ENCODE peak calls at places on chromosomes 4 and X, in five cellular contexts. M is K562, X is A549, O is NB4, Y is endothelial cell of umbilical vein. P is an unnamed sample.

GRCh38 chr4:46549125-46549524 is 159.2 kb upstream of the GABRA2 start:
- DNase-seq in M (no peak), X (no peak), O (no peak), Y (no peak), P (no peak)

GRCh38 chrX:1321689-1322088 is 14.9 kb upstream of the IL3RA start:
- DNase-seq in M (no peak), X (no peak), O (peak; percentile 20), Y (no peak), P (no peak)

GRCh38 chr4:166104623-166105022 is 231.6 kb downstream of the TLL1 start:
- DNase-seq in M (no peak), X (no peak), O (no peak), Y (no peak), P (no peak)

GRCh38 chr4:113733685-113734084 is 27.9 kb downstream of the CAMK2D start:
- DNase-seq in M (no peak), X (no peak), O (no peak), Y (no peak), P (no peak)

GRCh38 chrX:103913356-103914020 is 48.9 kb upstream of the TMSB15B start:
- DNase-seq in M (no peak), X (no peak), O (no peak), Y (no peak), P (no peak)

GRCh38 chr4:17613761-17614415 is 553 bp upstream of the MED28 start:
- DNase-seq in M (no peak), X (no peak), O (peak; percentile 72), Y (no peak), P (no peak)

GRCh38 chr4:39047691-39048090 is 14.3 kb upstream of the KLHL5 start:
- DNase-seq in M (no peak), X (no peak), O (no peak), Y (no peak), P (no peak)

GRCh38 chr4:106208481-106209460 is 107.2 kb downstream of the TBCK start:
- DNase-seq in M (no peak), X (no peak), O (no peak), Y (no peak), P (no peak)

GRCh38 chr4:24810016-24810415 is 14.6 kb downstream of the SOD3 start:
- DNase-seq in M (no peak), X (no peak), O (no peak), Y (no peak), P (no peak)

GRCh38 chr4:185194924-185195632 is 8.7 kb downstream of the CFAP97 start:
- DNase-seq in M (no peak), X (no peak), O (no peak), Y (no peak), P (no peak)

GRCh38 chr4:177380730-177381287 is 61.4 kb downstream of the AGA start:
- DNase-seq in M (peak; percentile 28), X (peak; percentile 17), O (peak; percentile 41), Y (no peak), P (no peak)

GRCh38 chr4:125956281-125956680 is 641.5 kb downstream of the FAT4 start:
- DNase-seq in M (no peak), X (no peak), O (no peak), Y (no peak), P (no peak)
- TF ChIP-seq MAX in M (no peak), X (no peak), O (no peak), Y (no peak), P (no peak)

GRCh38 chrX:37883196-37883595 is 35.8 kb upstream of the DYNLT3 start:
- DNase-seq in M (no peak), X (no peak), O (no peak), Y (no peak), P (peak; percentile 6)
- TF ChIP-seq MAX in M (no peak), X (no peak), O (no peak), Y (no peak), P (no peak)

GRCh38 chr4:128769011-128769410 is 40.5 kb upstream of the JADE1 start:
- DNase-seq in M (no peak), X (no peak), O (no peak), Y (no peak), P (no peak)
- TF ChIP-seq MAX in M (no peak), X (no peak), O (no peak), Y (no peak), P (no peak)

DNA sequence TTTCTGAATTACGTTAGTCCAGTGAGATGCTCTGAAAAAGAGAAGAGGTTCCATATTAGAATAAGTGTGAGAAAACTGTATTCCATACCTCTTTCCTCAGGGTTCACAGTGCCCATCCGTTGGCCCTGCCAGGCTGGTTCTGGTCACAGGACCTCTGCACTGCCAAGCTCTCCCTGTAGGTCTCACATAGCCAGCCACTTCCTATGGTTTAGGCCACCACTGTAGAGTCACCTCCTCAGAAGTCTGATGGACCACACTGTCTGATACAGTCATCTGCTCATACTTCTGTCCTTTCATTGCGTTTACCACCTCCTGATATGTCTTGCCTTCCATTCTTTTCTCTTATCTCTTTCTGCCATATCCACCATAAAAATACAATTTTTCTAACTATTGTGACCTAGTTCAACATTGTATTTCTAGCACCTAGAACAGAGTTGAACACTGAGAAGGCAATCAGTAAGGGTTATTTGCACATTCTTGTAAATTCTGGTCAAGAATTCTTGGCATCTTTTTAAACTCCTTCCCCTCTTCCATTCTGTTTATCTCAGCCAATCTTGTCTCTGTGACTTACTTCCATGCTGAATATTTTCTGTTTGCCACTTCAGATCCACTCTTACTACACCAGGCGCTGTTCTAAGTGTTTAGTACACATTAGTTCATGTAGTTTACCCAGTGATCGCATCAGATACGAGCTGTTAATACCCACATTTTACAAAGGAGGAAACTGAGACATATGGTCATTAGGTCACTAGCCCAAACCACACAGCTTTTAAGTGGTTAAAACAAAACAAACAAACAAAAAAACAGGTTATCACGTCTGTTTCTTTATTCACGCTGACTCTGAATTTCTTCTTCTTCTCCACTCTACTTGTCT is 125.6 kb downstream of the CBR4 start:
- DNase-seq in M (no peak), X (no peak), O (no peak), Y (no peak), P (no peak)
- TF ChIP-seq MAX in M (no peak), X (no peak), O (no peak), Y (no peak), P (no peak)

GRCh38 chr4:183422962-183423653 is 21.3 kb upstream of the CDKN2AIP start:
- DNase-seq in M (no peak), X (no peak), O (no peak), Y (no peak), P (no peak)

GRCh38 chr4:183429489-183429888 is 14.9 kb upstream of the CDKN2AIP start:
- DNase-seq in M (no peak), X (no peak), O (no peak), Y (no peak), P (no peak)

GRCh38 chr4:183424109-183424751 is 20.2 kb upstream of the CDKN2AIP start:
- DNase-seq in M (no peak), X (no peak), O (no peak), Y (no peak), P (no peak)

GRCh38 chr4:183430317-183430986 is 14.0 kb upstream of the CDKN2AIP start:
- DNase-seq in M (no peak), X (no peak), O (no peak), Y (peak; percentile 37), P (no peak)

GRCh38 chr4:183426507-183426906 is 17.9 kb upstream of the CDKN2AIP start:
- DNase-seq in M (no peak), X (no peak), O (no peak), Y (no peak), P (no peak)
- TF ChIP-seq MAX in M (no peak), X (no peak), O (no peak), Y (no peak), P (no peak)

DNA sequence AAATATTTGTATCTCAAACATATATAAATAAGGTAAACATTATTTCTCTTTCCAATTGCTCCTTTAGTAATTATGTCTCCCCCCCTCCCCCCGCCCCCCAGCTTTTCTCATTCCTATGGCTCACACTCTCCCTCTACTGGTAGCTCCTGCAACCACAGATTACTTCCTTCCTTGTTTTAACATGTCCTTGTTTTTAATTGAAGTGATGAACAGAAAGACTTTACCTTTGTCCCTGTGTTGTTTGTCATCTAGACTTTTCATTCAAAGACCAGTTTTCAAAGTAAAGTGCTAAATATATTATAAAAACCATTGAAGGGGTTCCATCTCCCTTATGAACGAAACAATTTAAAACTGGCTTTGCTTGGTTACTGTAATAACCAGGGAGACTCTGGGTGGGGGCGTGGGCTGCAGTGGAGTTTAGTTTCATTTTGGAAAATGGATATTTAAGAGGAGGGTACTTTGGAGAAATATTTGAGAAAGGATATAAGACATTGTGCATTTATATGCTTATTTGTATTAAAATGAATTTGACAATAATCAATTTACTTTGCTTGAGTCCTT is 352.9 kb downstream of the RAPGEF2 start:
- DNase-seq in M (peak; percentile 72), X (peak; percentile 49), O (peak; percentile 41), Y (peak; percentile 63), P (peak; percentile 31)
- TF ChIP-seq MAX in M (no peak), X (no peak), O (no peak), Y (no peak), P (no peak)

GRCh38 chr4:53477038-53477565 is 99.7 kb downstream of the FIP1L1 start:
- DNase-seq in M (no peak), X (no peak), O (no peak), Y (no peak), P (no peak)

GRCh38 chr4:53474178-53474577 is 96.7 kb downstream of the FIP1L1 start:
- DNase-seq in M (no peak), X (no peak), O (no peak), Y (no peak), P (no peak)

GRCh38 chr4:53478671-53479456 is 101.4 kb downstream of the FIP1L1 start:
- DNase-seq in M (no peak), X (no peak), O (no peak), Y (no peak), P (no peak)

GRCh38 chr4:53477666-53478065 is 100.2 kb downstream of the FIP1L1 start:
- DNase-seq in M (no peak), X (no peak), O (no peak), Y (no peak), P (no peak)

GRCh38 chr4:53476232-53477037 is 99.0 kb downstream of the FIP1L1 start:
- DNase-seq in M (no peak), X (no peak), O (no peak), Y (no peak), P (no peak)
- TF ChIP-seq MAX in M (no peak), X (no peak), O (no peak), Y (no peak), P (no peak)

DNA sequence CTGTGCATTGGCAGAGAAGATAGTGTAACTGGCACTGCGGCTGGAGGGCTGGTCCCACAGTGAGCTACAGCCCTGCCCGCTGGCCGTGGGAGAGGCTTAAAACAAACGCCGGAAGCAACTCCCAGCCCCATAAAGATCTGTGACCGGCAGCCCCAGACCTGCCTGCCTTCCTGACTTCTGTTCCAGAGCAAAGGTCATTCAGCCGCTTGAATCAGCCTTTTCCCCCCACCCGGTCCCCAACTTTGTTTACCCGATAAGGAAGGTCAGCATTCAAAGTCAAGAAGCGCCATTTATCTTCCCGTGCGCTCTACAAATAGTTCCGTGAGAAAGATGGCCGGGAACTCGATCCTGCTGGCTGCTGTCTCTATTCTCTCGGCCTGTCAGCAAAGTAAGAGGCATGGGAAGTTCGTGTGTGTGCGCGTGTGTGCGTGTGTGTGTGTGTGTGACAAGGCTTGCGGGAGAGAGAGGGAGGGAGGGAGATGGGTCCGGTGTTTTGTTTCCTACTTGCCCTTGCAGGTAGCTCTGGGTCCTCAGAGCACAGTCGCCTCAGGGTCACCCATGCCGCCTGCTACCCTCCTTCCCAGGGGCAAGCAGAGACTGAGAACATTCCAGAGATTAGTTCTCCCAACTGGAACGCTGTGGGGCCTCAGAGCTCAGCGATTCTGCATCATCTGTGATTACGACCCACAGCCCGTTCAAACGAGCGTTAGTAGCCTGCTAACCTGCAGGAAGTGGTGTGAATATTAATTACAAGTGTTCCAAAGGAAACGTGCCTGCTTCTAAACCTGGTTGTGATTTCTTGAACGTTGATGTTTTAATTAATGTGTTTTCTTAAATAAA is at the start of gene MGST2:
- DNase-seq in M (peak; percentile 88), X (peak; percentile 62), O (peak; percentile 79), Y (peak; percentile 95), P (no peak)
- TF ChIP-seq MAX in M (no peak), X (peak; percentile 60), O (no peak), Y (no peak), P (peak; percentile 61)

GRCh38 chrX:153665726-153666306 is 7.8 kb downstream of the PNCK start:
- DNase-seq in M (no peak), X (no peak), O (no peak), Y (no peak), P (no peak)
- TF ChIP-seq MAX in M (no peak), X (no peak), O (no peak), Y (no peak), P (no peak)